ENCODE peak calls at places on chromosome 20, in seven cellular contexts. E is H1, B is neuronal stem cell, Y is mesendoderm, H is mesenchymal stem cell, P is IMR-90, O is trophoblast cell. U is an unnamed sample.

GRCh38 chr20:53579581-53580375 is 13.9 kb downstream of the ZNF217 start:
- DNase-seq in E (no peak), B (no peak), Y (no peak), H (peak; percentile 68), P (peak; percentile 60), O (peak; percentile 86), U (no peak)

GRCh38 chr20:46883847-46884246 is 10.8 kb upstream of the EYA2 start:
- DNase-seq in E (no peak), B (no peak), Y (no peak), H (no peak), P (peak; percentile 42), O (no peak), U (no peak)

GRCh38 chr20:4305091-4305490 is 289.7 kb upstream of the RNF24 start:
- DNase-seq in E (peak; percentile 19), B (no peak), Y (no peak), H (no peak), P (no peak), O (no peak), U (no peak)

GRCh38 chr20:60483371-60483770 is 525.1 kb downstream of the CDH26 start:
- DNase-seq in E (no peak), B (no peak), Y (no peak), H (no peak), P (no peak), O (no peak), U (no peak)

GRCh38 chr20:51221791-51222408 is 199.0 kb upstream of the KCNG1 start:
- DNase-seq in E (peak; percentile 55), B (no peak), Y (peak; percentile 97), H (peak; percentile 24), P (peak; percentile 68), O (peak; percentile 71), U (peak; percentile 72)

GRCh38 chr20:1505361-1505760 is 14.1 kb upstream of the SIRPB2 start:
- DNase-seq in E (no peak), B (no peak), Y (no peak), H (no peak), P (no peak), O (peak; percentile 48), U (no peak)

GRCh38 chr20:25044261-25044560 is 13.7 kb downstream of the ACSS1 start:
- DNase-seq in E (no peak), B (no peak), Y (no peak), H (no peak), P (no peak), O (no peak), U (no peak)

GRCh38 chr20:944148-944547 is 28.0 kb upstream of the ANGPT4 start:
- DNase-seq in E (no peak), B (no peak), Y (no peak), H (no peak), P (no peak), O (no peak), U (no peak)

GRCh38 chr20:57928181-57928967 is 218.6 kb upstream of the PMEPA1 start:
- DNase-seq in E (no peak), B (no peak), Y (peak; percentile 37), H (no peak), P (no peak), O (peak; percentile 4), U (no peak)

GRCh38 chr20:21028921-21029320 is 77.2 kb downstream of the LINC00237 start:
- DNase-seq in E (no peak), B (no peak), Y (no peak), H (no peak), P (no peak), O (no peak), U (no peak)

GRCh38 chr20:53834044-53834442 is 236.4 kb downstream of the BCAS1 start:
- DNase-seq in E (no peak), B (no peak), Y (no peak), H (no peak), P (no peak), O (no peak), U (no peak)

GRCh38 chr20:53408728-53409157 is 184.9 kb downstream of the ZNF217 start:
- DNase-seq in E (no peak), B (no peak), Y (no peak), H (no peak), P (peak; percentile 3), O (no peak), U (no peak)

GRCh38 chr20:11777861-11778570 is 139.7 kb upstream of the BTBD3 start:
- DNase-seq in E (no peak), B (no peak), Y (no peak), H (peak; percentile 36), P (peak; percentile 40), O (peak; percentile 25), U (no peak)

GRCh38 chr20:12049125-12049524 is 131.4 kb downstream of the BTBD3 start:
- DNase-seq in E (no peak), B (no peak), Y (no peak), H (no peak), P (peak; percentile 79), O (no peak), U (no peak)

GRCh38 chr20:5890773-5891441 is 59.4 kb downstream of the TRMT6 start:
- DNase-seq in E (no peak), B (no peak), Y (no peak), H (no peak), P (no peak), O (peak; percentile 75), U (no peak)

GRCh38 chr20:6700563-6701328 is 66.7 kb upstream of the BMP2 start:
- DNase-seq in E (no peak), B (no peak), Y (no peak), H (no peak), P (no peak), O (peak; percentile 28), U (no peak)

GRCh38 chr20:51861726-51862466 is 59.6 kb upstream of the SALL4 start:
- DNase-seq in E (no peak), B (no peak), Y (peak; percentile 80), H (peak; percentile 41), P (no peak), O (peak; percentile 69), U (no peak)

GRCh38 chr20:26347396-26347795 is 650.7 kb upstream of the ZNF337 start:
- DNase-seq in E (no peak), B (no peak), Y (no peak), H (no peak), P (no peak), O (no peak), U (no peak)

GRCh38 chr20:4961746-4962145 is 39.6 kb downstream of the SLC23A2 start:
- DNase-seq in E (no peak), B (no peak), Y (peak; percentile 72), H (peak; percentile 87), P (peak; percentile 97), O (peak; percentile 91), U (no peak)

GRCh38 chr20:58584051-58584824 is 66.8 kb upstream of the STX16 start:
- DNase-seq in E (no peak), B (no peak), Y (no peak), H (no peak), P (no peak), O (no peak), U (no peak)

GRCh38 chr20:38392356-38392755 is 42.8 kb downstream of the SNHG17 start:
- DNase-seq in E (no peak), B (no peak), Y (peak; percentile 31), H (no peak), P (no peak), O (peak; percentile 29), U (no peak)

GRCh38 chr20:60470366-60470765 is 512.1 kb downstream of the CDH26 start:
- DNase-seq in E (no peak), B (no peak), Y (no peak), H (no peak), P (no peak), O (no peak), U (peak; percentile 6)

GRCh38 chr20:15799871-15800270 is 773.4 kb downstream of the KIF16B start:
- DNase-seq in E (no peak), B (no peak), Y (no peak), H (peak; percentile 18), P (peak; percentile 0), O (no peak), U (no peak)

GRCh38 chr20:3586111-3586510 is 77.1 kb downstream of the GFRA4 start:
- DNase-seq in E (no peak), B (no peak), Y (no peak), H (no peak), P (no peak), O (peak; percentile 1), U (no peak)

GRCh38 chr20:62631336-62632317 is 10.7 kb upstream of the SLCO4A1 start:
- DNase-seq in E (no peak), B (no peak), Y (no peak), H (no peak), P (no peak), O (no peak), U (no peak)
- H3K18ac ChIP-seq in E (no peak overlapping the region), B (peak overlapping the region; percentile 36), Y (no peak overlapping the region), H (no peak overlapping the region), P (no peak overlapping the region), O (no peak overlapping the region), U (no peak overlapping the region)

GRCh38 chr20:32189691-32190607 is 17.6 kb downstream of the PLAGL2 start:
- DNase-seq in E (peak; percentile 86), B (peak; percentile 67), Y (peak; percentile 62), H (peak; percentile 56), P (peak; percentile 11), O (no peak), U (peak; percentile 75)
- H3K18ac ChIP-seq in E (peak overlapping the region; percentile 68), B (peak overlapping the region; percentile 96), Y (peak overlapping the region; percentile 86), H (peak overlapping the region; percentile 20), P (peak overlapping the region; percentile 82), O (peak overlapping the region; percentile 54), U (peak overlapping the region; percentile 83)

DNA sequence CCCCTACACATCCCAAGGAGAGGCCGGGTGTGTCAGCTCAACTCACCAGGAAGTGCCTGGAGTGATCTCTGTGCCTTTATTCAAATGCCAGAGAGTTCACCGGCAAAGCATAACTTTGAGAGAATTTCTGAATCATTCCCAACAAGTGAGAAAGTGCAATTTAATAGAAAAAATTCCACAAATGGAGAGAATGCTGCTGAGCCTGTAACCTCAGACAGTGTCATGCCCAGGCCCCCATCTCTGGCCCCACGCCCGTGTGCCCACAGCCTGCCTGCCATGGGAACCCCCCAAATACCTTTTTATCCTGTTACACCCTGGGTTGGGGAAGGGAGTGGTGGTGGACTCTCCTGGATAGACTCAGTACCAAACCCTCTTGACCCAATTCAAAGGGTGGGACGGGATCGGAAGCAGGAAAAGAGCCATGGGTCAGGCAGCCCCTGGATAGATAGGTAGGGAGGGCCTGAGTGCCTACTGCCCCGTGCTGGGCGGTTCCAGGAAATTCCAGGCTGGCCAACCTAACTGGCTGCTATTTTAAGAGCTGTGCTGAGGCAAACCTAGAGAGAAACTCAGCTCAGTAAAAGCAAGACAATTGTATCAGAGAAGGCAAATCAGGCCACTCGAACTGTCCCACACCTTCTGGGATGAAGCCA is 179.0 kb upstream of the FOXA2 start:
- DNase-seq in E (no peak), B (no peak), Y (peak; percentile 10), H (peak; percentile 50), P (no peak), O (peak; percentile 97), U (no peak)
- H3K18ac ChIP-seq in E (no peak overlapping the region), B (no peak overlapping the region), Y (no peak overlapping the region), H (peak overlapping the region; percentile 25), P (peak overlapping the region; percentile 73), O (peak overlapping the region; percentile 21), U (no peak overlapping the region)

DNA sequence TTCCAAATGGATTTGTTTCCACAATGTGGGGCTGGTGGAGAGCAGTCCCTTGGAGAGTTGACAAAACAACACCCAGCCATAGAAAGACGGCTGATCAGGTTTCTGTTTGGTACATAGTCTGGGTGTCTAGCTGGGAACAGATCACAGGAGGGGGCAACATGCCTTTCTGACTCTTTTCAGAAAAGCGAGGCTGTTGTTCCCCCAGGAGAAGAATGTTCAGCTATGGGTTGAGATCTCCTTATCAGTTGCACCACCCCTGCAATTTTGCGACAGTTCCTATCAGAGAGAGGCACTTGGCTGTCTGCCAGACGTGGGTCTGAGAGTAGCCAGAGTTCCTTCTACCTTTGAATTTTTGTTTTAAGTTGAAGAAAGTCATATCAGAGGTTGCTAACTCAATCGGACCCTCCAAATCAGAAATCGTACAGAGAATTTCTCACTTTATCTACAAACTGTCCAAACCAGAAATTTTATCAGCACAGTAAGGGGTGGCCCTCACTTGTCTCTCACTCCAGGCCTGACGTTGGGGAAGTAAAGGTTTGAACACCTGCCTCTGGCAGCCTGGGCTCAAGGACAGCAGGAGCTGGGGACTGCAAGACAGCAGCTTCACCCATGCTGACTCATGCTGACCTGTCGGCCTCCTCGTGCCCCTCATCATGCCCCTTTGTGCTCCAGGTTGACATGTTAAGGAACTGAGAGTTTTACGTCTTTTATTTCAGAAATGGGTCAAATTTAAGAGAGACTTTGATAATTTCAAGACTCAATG is 42.2 kb downstream of the TMC2 start:
- DNase-seq in E (peak; percentile 28), B (no peak), Y (peak; percentile 43), H (no peak), P (no peak), O (no peak), U (no peak)
- H3K18ac ChIP-seq in E (no peak overlapping the region), B (no peak overlapping the region), Y (no peak overlapping the region), H (no peak overlapping the region), P (no peak overlapping the region), O (no peak overlapping the region), U (no peak overlapping the region)